ENCODE peak calls at places on chromosomes 13 and 19, in four cellular contexts. C, G, P and W are unnamed samples.

GRCh38 chr19:37931941-37932655 is 25.1 kb downstream of the SIPA1L3 start:
- DNase-seq in C (peak; percentile 43), G (peak; percentile 50), P (no peak), W (peak; percentile 93)

GRCh38 chr13:26473571-26474230 is 83.8 kb upstream of the WASF3 start:
- DNase-seq in C (no peak), G (no peak), P (no peak), W (no peak)

GRCh38 chr13:77760893-77761292 is 63.4 kb downstream of the SLAIN1 start:
- DNase-seq in C (no peak), G (no peak), P (no peak), W (no peak)

GRCh38 chr19:45217193-45217956 is 27.8 kb downstream of the EXOC3L2 start:
- DNase-seq in C (no peak), G (peak; percentile 43), P (no peak), W (no peak)

GRCh38 chr13:51518847-51519246 is 65.4 kb upstream of the WDFY2 start:
- DNase-seq in C (no peak), G (no peak), P (no peak), W (no peak)

GRCh38 chr13:29582171-29582570 is 13.3 kb downstream of the SLC7A1 start:
- DNase-seq in C (no peak), G (no peak), P (no peak), W (no peak)

GRCh38 chr19:10566658-10567410 is 1.0 kb upstream of the KRI1 start:
- DNase-seq in C (no peak), G (no peak), P (no peak), W (no peak)

GRCh38 chr19:41307954-41308449 is 2.0 kb upstream of the CCDC97 start:
- DNase-seq in C (no peak), G (no peak), P (no peak), W (no peak)

GRCh38 chr19:4703671-4704316 is 19.8 kb downstream of the DPP9 start:
- DNase-seq in C (no peak), G (no peak), P (no peak), W (no peak)

GRCh38 chr13:87680298-87680697 is 9.1 kb downstream of the SLITRK5 start:
- DNase-seq in C (peak; percentile 53), G (no peak), P (no peak), W (no peak)